ENCODE peak calls at places on chromosomes 13 and 19, in eight cellular contexts. A, I, N, M, P, G, L and H are unnamed samples.
A peak's percentile ranks its signal among the peaks of the same experiment; 100 is the strongest.

GRCh38 chr13:112464720-112465119 is 88.6 kb downstream of the SPACA7 start:
- DNase-seq in N (no peak), G (no peak), M (no peak), P (no peak), A (no peak), I (no peak), L (no peak), H (no peak)

GRCh38 chr13:111965466-111966214 is 101.3 kb upstream of the SOX1 start:
- DNase-seq in M (no peak), A (no peak), P (no peak), L (no peak), I (no peak), N (no peak), G (no peak), H (no peak)

GRCh38 chr13:102033719-102034446 is 368.0 kb downstream of the FGF14 start:
- DNase-seq in N (no peak), M (no peak), G (peak; percentile 26), I (no peak), A (no peak), L (no peak), P (no peak), H (no peak)

GRCh38 chr19:19661675-19662251 is 1.7 kb downstream of the ATP13A1 start:
- DNase-seq in N (no peak), A (no peak), L (no peak), P (peak; percentile 87), I (no peak), M (peak; percentile 57), G (no peak), H (no peak)

GRCh38 chr13:102978168-102978567 is 88.0 kb downstream of the SLC10A2 start:
- DNase-seq in M (no peak), I (no peak), A (no peak), L (no peak), G (no peak), N (no peak), P (no peak), H (no peak)

GRCh38 chr13:40657307-40657706 is 9.1 kb downstream of the FOXO1 start:
- DNase-seq in A (no peak), I (no peak), P (no peak), M (no peak), N (no peak), G (no peak), L (no peak), H (no peak)

GRCh38 chr13:43095771-43096719 is 72.7 kb downstream of the DNAJC15 start:
- DNase-seq in M (no peak), I (no peak), G (no peak), A (no peak), P (no peak), L (no peak), N (no peak), H (no peak)

GRCh38 chr13:37492741-37493514 is 105.6 kb downstream of the POSTN start:
- DNase-seq in M (no peak), P (no peak), I (no peak), A (no peak), L (no peak), N (peak; percentile 90), G (no peak), H (no peak)

GRCh38 chr13:50990540-50991506 is 81.2 kb downstream of the RNASEH2B start:
- DNase-seq in G (peak; percentile 22), M (no peak), I (peak; percentile 75), P (no peak), L (no peak), A (peak; percentile 50), N (peak; percentile 69), H (peak; percentile 32)

GRCh38 chr13:39016789-39017188 is 21.1 kb downstream of the PROSER1 start:
- DNase-seq in P (peak; percentile 57), I (no peak), N (peak; percentile 8), M (no peak), L (no peak), G (peak; percentile 22), A (no peak), H (no peak)

GRCh38 chr19:7475665-7476064 is 13.2 kb downstream of the PEX11G start:
- DNase-seq in I (no peak), M (no peak), A (no peak), N (no peak), P (no peak), G (no peak), L (no peak), H (no peak)

GRCh38 chr13:25541434-25542123 is 169.8 kb downstream of the ATP8A2 start:
- DNase-seq in A (no peak), P (no peak), M (no peak), L (no peak), I (no peak), N (no peak), G (no peak), H (no peak)

GRCh38 chr13:102012299-102013293 is 389.3 kb downstream of the FGF14 start:
- DNase-seq in P (no peak), M (no peak), G (no peak), N (no peak), A (peak; percentile 35), I (peak; percentile 63), L (no peak), H (peak; percentile 66)

GRCh38 chr19:39310558-39311311 is 9.9 kb downstream of the LRFN1 start:
- DNase-seq in L (no peak), I (no peak), G (no peak), A (no peak), P (no peak), M (no peak), N (no peak), H (no peak)

GRCh38 chr13:22648325-22648758 is 532.4 kb upstream of the SGCG start:
- DNase-seq in A (no peak), G (no peak), P (no peak), L (no peak), M (no peak), N (no peak), I (no peak), H (no peak)

GRCh38 chr13:96525715-96526114 is 435.8 kb downstream of the HS6ST3 start:
- DNase-seq in I (no peak), M (no peak), A (no peak), N (no peak), P (no peak), L (no peak), G (no peak), H (no peak)

GRCh38 chr13:60402022-60402421 is 5.0 kb downstream of the TDRD3 start:
- DNase-seq in I (no peak), P (peak; percentile 65), M (no peak), N (peak; percentile 5), A (no peak), G (no peak), L (no peak), H (no peak)

GRCh38 chr13:86877449-86877848 is 793.7 kb upstream of the SLITRK5 start:
- DNase-seq in P (no peak), M (no peak), N (no peak), G (no peak), L (no peak), A (no peak), I (no peak), H (no peak)

GRCh38 chr13:106797081-106797640 is 229.2 kb upstream of the ARGLU1 start:
- DNase-seq in G (no peak), M (no peak), A (no peak), P (no peak), N (no peak), L (no peak), I (no peak), H (no peak)

GRCh38 chr19:42442833-42443232 is at the start of gene CXCL17:
- DNase-seq in G (no peak), P (no peak), L (no peak), I (no peak), A (no peak), M (no peak), N (no peak), H (no peak)

GRCh38 chr13:43444085-43444484 is 342.7 kb downstream of the ENOX1 start:
- DNase-seq in A (no peak), N (peak; percentile 2), I (no peak), G (peak; percentile 15), M (no peak), L (no peak), P (no peak), H (no peak)

GRCh38 chr13:27182844-27183497 is 11.4 kb upstream of the USP12 start:
- DNase-seq in M (no peak), P (no peak), A (peak; percentile 58), I (peak; percentile 81), G (peak; percentile 46), L (no peak), N (peak; percentile 95), H (peak; percentile 79)

GRCh38 chr19:52673014-52673413 is 34.9 kb upstream of the ZNF83 start:
- DNase-seq in G (no peak), A (no peak), N (peak; percentile 43), M (no peak), L (no peak), P (no peak), I (no peak), H (no peak)

GRCh38 chr19:29303035-29303706 is 90.2 kb upstream of the UQCRFS1 start:
- DNase-seq in A (no peak), P (no peak), I (no peak), L (no peak), G (no peak), N (no peak), M (no peak), H (no peak)

GRCh38 chr13:36154567-36155231 is 23.5 kb upstream of the DCLK1 start:
- DNase-seq in G (no peak), M (no peak), I (no peak), A (peak; percentile 16), P (no peak), N (no peak), L (no peak), H (peak; percentile 27)

GRCh38 chr13:74443623-74444022 is 309.4 kb upstream of the KLF12 start:
- DNase-seq in L (no peak), M (no peak), P (no peak), N (peak; percentile 85), G (no peak), A (no peak), I (no peak), H (no peak)

GRCh38 chr19:6967962-6968361 is 53.3 kb downstream of the MBD3L2B start:
- DNase-seq in M (no peak), N (no peak), G (no peak), P (no peak), A (no peak), I (no peak), L (no peak), H (no peak)

GRCh38 chr19:18612772-18613588 is at the start of gene TMEM59L:
- DNase-seq in I (no peak), A (no peak), L (no peak), P (no peak), M (no peak), N (no peak), G (peak; percentile 54), H (no peak)
- H3K4me3 ChIP-seq in I (peak within 1 kb of the TSS; percentile 56), A (peak within 1 kb of the TSS; percentile 68), L (peak within 1 kb of the TSS; percentile 69), P (peak within 1 kb of the TSS; percentile 26), M (peak within 1 kb of the TSS; percentile 46), N (peak within 1 kb of the TSS; percentile 69), G (peak within 1 kb of the TSS; percentile 38), H (peak within 1 kb of the TSS; percentile 55)

GRCh38 chr19:1116726-1117581 is 13.2 kb downstream of the GPX4 start:
- DNase-seq in P (no peak), M (no peak), N (no peak), G (peak; percentile 11), I (peak; percentile 51), L (no peak), A (no peak), H (no peak)
- H3K36me3 ChIP-seq in P (peaks cover 55% of the 10 kb centered on the region), M (peaks cover 91% of the 10 kb centered on the region), N (peaks cover 86% of the 10 kb centered on the region), G (peaks cover 38% of the 10 kb centered on the region), I (peaks cover 6% of the 10 kb centered on the region), L (peaks cover 87% of the 10 kb centered on the region), A (peaks cover 82% of the 10 kb centered on the region), H (peaks cover 18% of the 10 kb centered on the region)

GRCh38 chr19:5397804-5398692 is 57.2 kb upstream of the ZNRF4 start:
- DNase-seq in L (no peak), A (no peak), N (no peak), G (peak; percentile 45), P (no peak), I (no peak), M (no peak), H (no peak)
- H3K4me1 ChIP-seq in L (no peaks in the 10 kb centered on the region), A (no peaks in the 10 kb centered on the region), N (no peaks in the 10 kb centered on the region), G (no peaks in the 10 kb centered on the region), P (no peaks in the 10 kb centered on the region), I (no peaks in the 10 kb centered on the region), M (no peaks in the 10 kb centered on the region), H (no peaks in the 10 kb centered on the region)

GRCh38 chr19:13012390-13012689 is 17.1 kb downstream of the NFIX start:
- DNase-seq in P (no peak), G (no peak), A (no peak), I (no peak), L (no peak), N (no peak), M (no peak), H (no peak)
- H3K4me3 ChIP-seq in P (peak overlapping the region; percentile 32), G (no peak overlapping the region), A (peak overlapping the region; percentile 59), I (peak overlapping the region; percentile 70), L (peak overlapping the region; percentile 61), N (no peak overlapping the region), M (peak overlapping the region; percentile 50), H (peak overlapping the region; percentile 41)